ENCODE peak calls at places on chromosomes 12 and 14, in four cellular contexts. F is GM23338, B is fibroblast of lung, C is pancreas. S is an unnamed sample.

GRCh38 chr14:68979722-68980552 is 835 bp upstream of the ACTN1 start:
- DNase-seq in F (peak; percentile 83), B (no peak), C (peak; percentile 74), S (no peak)

GRCh38 chr12:105658389-105658788 is 327.9 kb downstream of the C12orf75 start:
- DNase-seq in F (no peak), B (no peak), C (no peak), S (no peak)

GRCh38 chr12:89085421-89085820 is 266.9 kb downstream of the DUSP6 start:
- DNase-seq in F (peak; percentile 45), B (no peak), C (no peak), S (no peak)

GRCh38 chr12:52246720-52247621 is 13.9 kb downstream of the KRT7 start:
- DNase-seq in F (peak; percentile 16), B (no peak), C (peak; percentile 76), S (no peak)

GRCh38 chr14:101083564-101084435 is 180.3 kb upstream of the RTL1 start:
- DNase-seq in F (peak; percentile 81), B (no peak), C (peak; percentile 54), S (no peak)

GRCh38 chr12:3168775-3169221 is 91.6 kb downstream of the TSPAN9 start:
- DNase-seq in F (no peak), B (peak; percentile 83), C (no peak), S (peak; percentile 83)

GRCh38 chr12:569803-570236 is 93.4 kb downstream of the NINJ2 start:
- DNase-seq in F (peak; percentile 94), B (peak; percentile 84), C (peak; percentile 95), S (no peak)

GRCh38 chr14:92649934-92650545 is 98.4 kb downstream of the LGMN start:
- DNase-seq in F (no peak), B (peak; percentile 97), C (no peak), S (no peak)

GRCh38 chr12:51246254-51246853 is 7.7 kb downstream of the DAZAP2 start:
- DNase-seq in F (no peak), B (peak; percentile 59), C (no peak), S (no peak)

GRCh38 chr12:76726626-76727025 is 37.3 kb upstream of the ZDHHC17 start:
- DNase-seq in F (no peak), B (no peak), C (no peak), S (no peak)

GRCh38 chr14:41973178-41973577 is 366.5 kb downstream of the LRFN5 start:
- DNase-seq in F (no peak), B (no peak), C (no peak), S (no peak)

GRCh38 chr14:80764921-80765507 is 176.5 kb downstream of the CEP128 start:
- DNase-seq in F (no peak), B (no peak), C (no peak), S (no peak)

GRCh38 chr12:41795066-41795465 is 349.6 kb downstream of the GXYLT1 start:
- DNase-seq in F (no peak), B (peak; percentile 62), C (no peak), S (no peak)

GRCh38 chr14:84864582-84865271 is 665.2 kb upstream of the FLRT2 start:
- DNase-seq in F (no peak), B (no peak), C (no peak), S (no peak)

GRCh38 chr14:55609681-55610080 is 29.7 kb downstream of the KTN1 start:
- DNase-seq in F (peak; percentile 56), B (peak; percentile 57), C (no peak), S (no peak)

GRCh38 chr12:120119395-120119973 is 2.9 kb upstream of the RAB35 start:
- DNase-seq in F (no peak), B (peak; percentile 71), C (no peak), S (no peak)

GRCh38 chr14:60051690-60052324 is 39.9 kb upstream of the PCNX4 start:
- DNase-seq in F (no peak), B (peak; percentile 47), C (no peak), S (no peak)

GRCh38 chr12:60106207-60106606 is 510.4 kb downstream of the SLC16A7 start:
- DNase-seq in F (no peak), B (peak; percentile 60), C (no peak), S (no peak)

GRCh38 chr14:24607635-24608492 is 1.6 kb downstream of the GZMH start:
- DNase-seq in F (no peak), B (no peak), C (no peak), S (no peak)

GRCh38 chr14:58730793-58731464 is 93.2 kb downstream of the DACT1 start:
- DNase-seq in F (no peak), B (no peak), C (no peak), S (peak; percentile 20)

GRCh38 chr12:64124511-64125197 is 97.4 kb downstream of the KICS2 start:
- DNase-seq in F (no peak), B (peak; percentile 17), C (no peak), S (no peak)

GRCh38 chr14:52348796-52349195 is 34.7 kb downstream of the PTGER2 start:
- DNase-seq in F (no peak), B (peak; percentile 94), C (no peak), S (no peak)

GRCh38 chr14:105477659-105478623 is 3.3 kb downstream of the CRIP2 start:
- DNase-seq in F (peak; percentile 42), B (no peak), C (no peak), S (no peak)

GRCh38 chr12:6193853-6194815 is 6.1 kb upstream of the CD9 start:
- DNase-seq in F (peak; percentile 78), B (peak; percentile 73), C (no peak), S (no peak)

GRCh38 chr12:8644345-8645248 is 18.0 kb downstream of the MFAP5 start:
- DNase-seq in F (no peak), B (peak; percentile 2), C (no peak), S (no peak)

GRCh38 chr14:30607156-30607780 is 14.9 kb upstream of the SCFD1 start:
- DNase-seq in F (no peak), B (no peak), C (no peak), S (no peak)

GRCh38 chr12:101931498-101932326 is 54.3 kb downstream of the DRAM1 start:
- DNase-seq in F (no peak), B (no peak), C (no peak), S (no peak)

GRCh38 chr12:25929096-25929637 is 29.3 kb upstream of the RASSF8 start:
- DNase-seq in F (no peak), B (no peak), C (no peak), S (peak; percentile 27)

GRCh38 chr14:63682727-63683593 is 41.3 kb upstream of the WDR89 start:
- DNase-seq in F (no peak), B (no peak), C (no peak), S (no peak)
- H3K27ac ChIP-seq in F (no peak overlapping the region), B (no peak overlapping the region), C (no peak overlapping the region), S (no peak overlapping the region)

GRCh38 chr12:62484234-62484633 is 17.6 kb downstream of the MON2 start:
- DNase-seq in F (no peak), B (no peak), C (no peak), S (no peak)

GRCh38 chr12:62482769-62483168 is 16.1 kb downstream of the MON2 start:
- DNase-seq in F (no peak), B (no peak), C (no peak), S (no peak)

DNA sequence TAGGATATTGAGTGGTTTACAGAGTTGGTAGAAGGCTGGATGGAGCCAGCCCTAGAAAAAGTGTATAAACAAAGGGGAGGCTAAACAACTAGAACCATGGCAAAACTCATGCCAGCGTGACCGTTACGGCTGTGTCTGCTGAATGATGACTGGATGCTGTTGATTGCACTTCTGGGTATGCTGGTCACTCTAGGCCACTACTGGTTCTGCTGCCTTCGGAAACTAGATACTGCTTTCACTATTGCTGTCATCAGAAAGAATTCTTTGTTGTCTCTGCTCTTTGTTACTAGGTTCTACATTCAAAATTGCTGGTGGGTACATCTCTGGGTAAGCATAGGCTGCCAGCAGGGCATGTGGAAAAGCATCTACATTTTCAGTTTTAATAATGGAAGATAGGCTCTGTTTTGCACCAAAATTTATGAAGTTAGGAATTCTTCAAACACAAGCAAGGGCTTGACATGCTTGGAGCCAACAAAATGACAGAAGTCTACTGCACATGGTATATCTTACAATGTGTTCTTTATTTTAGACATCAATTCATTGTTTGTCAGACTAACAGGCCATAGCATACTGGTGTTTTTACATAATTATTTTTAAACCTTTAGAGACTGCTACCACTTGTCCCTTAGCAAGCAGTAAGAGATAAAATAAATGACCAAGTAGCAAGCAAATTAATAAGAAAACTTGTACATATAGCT is 15.4 kb downstream of the MON2 start:
- DNase-seq in F (no peak), B (no peak), C (no peak), S (no peak)
- H3K27ac ChIP-seq in F (no peak overlapping the region), B (no peak overlapping the region), C (no peak overlapping the region), S (no peak overlapping the region)

DNA sequence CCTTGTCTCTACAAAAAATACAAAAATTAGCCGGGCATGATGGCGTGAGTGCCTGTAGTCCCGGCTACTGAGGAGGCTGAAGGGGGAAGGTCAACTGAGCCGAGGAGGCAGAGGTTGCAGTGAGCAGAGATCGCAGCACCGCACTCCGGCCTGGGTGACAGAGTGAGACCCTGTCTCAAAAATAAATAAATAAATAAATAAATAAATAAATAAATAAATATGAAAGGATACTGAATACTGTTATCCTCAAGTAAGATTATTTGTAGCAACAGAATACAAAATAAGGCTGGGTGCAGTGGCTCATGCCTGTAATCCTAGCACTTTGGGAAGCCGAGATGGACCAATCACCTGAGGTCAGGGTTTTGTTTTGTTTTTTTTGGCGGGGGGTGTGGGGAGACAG is 1.9 kb downstream of the RNF41 start:
- DNase-seq in F (no peak), B (no peak), C (no peak), S (no peak)
- H3K27ac ChIP-seq in F (peak overlapping the region; percentile 98), B (no peak overlapping the region), C (no peak overlapping the region), S (no peak overlapping the region)

GRCh38 chr12:91620422-91620821 is 437.8 kb upstream of the DCN start:
- DNase-seq in F (no peak), B (no peak), C (no peak), S (no peak)
- H3K27ac ChIP-seq in F (no peak overlapping the region), B (no peak overlapping the region), C (no peak overlapping the region), S (no peak overlapping the region)

GRCh38 chr12:110896559-110896958 is 23.8 kb downstream of the MYL2 start:
- DNase-seq in F (no peak), B (no peak), C (no peak), S (peak; percentile 90)
- H3K27ac ChIP-seq in F (no peak overlapping the region), B (no peak overlapping the region), C (no peak overlapping the region), S (peak overlapping the region; percentile 75)

S was measured in epithelial cell of prostate.